ENCODE peak calls at places on chromosomes 6 and 20, in seven cellular contexts. A is left lung; H is astrocyte; R is fibroblast of lung; Q is CD8-positive, alpha-beta T cell; U is psoas muscle; L is endothelial cell of umbilical vein. T is an unnamed sample.

GRCh38 chr6:49966334-49966733 is 2.4 kb upstream of the DEFB114 start:
- DNase-seq in A (no peak), H (no peak), R (no peak), Q (no peak), U (no peak), L (no peak), T (no peak)

GRCh38 chr6:166675736-166676135 is 48.7 kb upstream of the RPS6KA2 start:
- DNase-seq in A (no peak), H (no peak), R (no peak), Q (no peak), U (no peak), L (no peak), T (no peak)

GRCh38 chr20:63742381-63743024 is 2.9 kb downstream of the SLC2A4RG start:
- DNase-seq in A (no peak), H (no peak), R (no peak), Q (no peak), U (peak; percentile 57), L (no peak), T (no peak)

GRCh38 chr20:53003420-53003819 is 31.3 kb downstream of the TSHZ2 start:
- DNase-seq in A (no peak), H (peak; percentile 96), R (no peak), Q (no peak), U (no peak), L (no peak), T (no peak)

GRCh38 chr6:47263268-47263667 is 46.4 kb downstream of the TNFRSF21 start:
- DNase-seq in A (no peak), H (no peak), R (no peak), Q (no peak), U (no peak), L (no peak), T (no peak)

GRCh38 chr6:68951350-68951749 is 316.3 kb downstream of the ADGRB3 start:
- DNase-seq in A (no peak), H (no peak), R (no peak), Q (no peak), U (no peak), L (no peak), T (no peak)

GRCh38 chr6:122610690-122611455 is 668 bp downstream of the PKIB start:
- DNase-seq in A (peak; percentile 56), H (peak; percentile 46), R (peak; percentile 37), Q (no peak), U (peak; percentile 58), L (peak; percentile 40), T (peak; percentile 0)

GRCh38 chr6:140138311-140138994 is 764.0 kb upstream of the CITED2 start:
- DNase-seq in A (no peak), H (no peak), R (no peak), Q (no peak), U (no peak), L (peak; percentile 70), T (no peak)

GRCh38 chr20:58233393-58233792 is 4.9 kb upstream of the ANKRD60 start:
- DNase-seq in A (no peak), H (no peak), R (no peak), Q (no peak), U (no peak), L (no peak), T (no peak)

GRCh38 chr6:72464791-72465691 is 156.8 kb upstream of the KCNQ5 start:
- DNase-seq in A (peak; percentile 38), H (peak; percentile 86), R (peak; percentile 51), Q (no peak), U (no peak), L (no peak), T (no peak)

GRCh38 chr20:9660236-9660868 is 146.0 kb downstream of the LAMP5 start:
- DNase-seq in A (no peak), H (peak; percentile 1), R (peak; percentile 18), Q (no peak), U (no peak), L (peak; percentile 4), T (no peak)

GRCh38 chr20:24954151-24954550 is 5.1 kb downstream of the CST7 start:
- DNase-seq in A (no peak), H (no peak), R (no peak), Q (no peak), U (no peak), L (no peak), T (no peak)

GRCh38 chr6:26269406-26270120 is 95.4 kb upstream of the BTN3A2 start:
- DNase-seq in A (no peak), H (no peak), R (no peak), Q (no peak), U (no peak), L (no peak), T (no peak)

GRCh38 chr6:87393026-87393622 is 14.6 kb upstream of the CFAP206 start:
- DNase-seq in A (no peak), H (peak; percentile 46), R (peak; percentile 78), Q (peak; percentile 13), U (no peak), L (peak; percentile 73), T (peak; percentile 26)

GRCh38 chr20:2942439-2942838 is 69.2 kb downstream of the PTPRA start:
- DNase-seq in A (no peak), H (peak; percentile 44), R (peak; percentile 70), Q (no peak), U (no peak), L (peak; percentile 30), T (no peak)

GRCh38 chr20:2948968-2949367 is 75.7 kb downstream of the PTPRA start:
- DNase-seq in A (no peak), H (no peak), R (no peak), Q (no peak), U (no peak), L (no peak), T (no peak)

GRCh38 chr20:2946988-2947961 is 74.0 kb downstream of the PTPRA start:
- DNase-seq in A (no peak), H (peak; percentile 62), R (peak; percentile 83), Q (no peak), U (no peak), L (no peak), T (no peak)
- H3K4me3 ChIP-seq in A (no peak overlapping the region), H (no peak overlapping the region), R (no peak overlapping the region), Q (no peak overlapping the region), U (no peak overlapping the region), L (no peak overlapping the region), T (no peak overlapping the region)

GRCh38 chr6:8481727-8482126 is 46.4 kb upstream of the SLC35B3 start:
- DNase-seq in A (no peak), H (no peak), R (peak; percentile 17), Q (no peak), U (no peak), L (no peak), T (no peak)
- TF ChIP-seq CTCF in A (no peak), H (no peak), R (peak; percentile 42), Q (no peak), U (no peak), L (no peak), T (no peak)

GRCh38 chr20:32051720-32052089 is 337 bp upstream of the HCK start:
- DNase-seq in A (no peak), H (no peak), R (no peak), Q (no peak), U (no peak), L (no peak), T (no peak)

GRCh38 chr20:32050851-32051556 is 1.0 kb upstream of the HCK start:
- DNase-seq in A (peak; percentile 76), H (no peak), R (no peak), Q (no peak), U (peak; percentile 68), L (no peak), T (peak; percentile 49)

GRCh38 chr20:32052090-32052791 is at the start of gene HCK:
- DNase-seq in A (peak; percentile 72), H (no peak), R (no peak), Q (no peak), U (peak; percentile 69), L (no peak), T (peak; percentile 62)

GRCh38 chr20:32052792-32053362 is 835 bp downstream of the HCK start:
- DNase-seq in A (peak; percentile 87), H (no peak), R (no peak), Q (no peak), U (peak; percentile 83), L (no peak), T (peak; percentile 71)

DNA sequence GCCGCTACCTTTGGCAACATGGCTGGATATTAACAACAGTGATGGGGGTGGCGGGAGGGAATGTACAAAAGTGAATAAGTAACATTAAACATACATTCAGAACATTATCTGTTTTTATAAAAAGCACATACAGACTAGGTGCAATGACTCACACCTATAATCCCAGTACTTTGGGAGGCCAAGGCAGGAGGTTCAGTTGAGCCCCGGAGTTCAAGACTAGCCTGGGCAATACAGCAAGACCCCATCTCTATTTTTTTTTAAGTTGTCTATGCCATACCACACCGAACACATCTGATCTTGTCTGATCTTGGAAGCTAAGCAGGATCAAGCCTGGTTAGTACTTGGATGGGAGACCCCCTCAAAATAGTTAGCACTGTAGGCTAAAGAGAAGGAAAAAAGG is 1.7 kb upstream of the HCK start:
- DNase-seq in A (no peak), H (no peak), R (no peak), Q (no peak), U (no peak), L (no peak), T (no peak)
- H3K27me3 ChIP-seq in A (peaks cover 30% of the 10 kb centered on the region), H (peaks cover 60% of the 10 kb centered on the region), R (peaks cover 42% of the 10 kb centered on the region), Q (peaks cover 25% of the 10 kb centered on the region), U (peaks cover 58% of the 10 kb centered on the region), L (peaks cover 49% of the 10 kb centered on the region), T (no peaks in the 10 kb centered on the region)

GRCh38 chr20:32019156-32019510 is 8.9 kb downstream of the CCM2L start:
- DNase-seq in A (no peak), H (no peak), R (no peak), Q (no peak), U (no peak), L (no peak), T (no peak)
- H3K4me3 ChIP-seq in A (peak overlapping the region; percentile 75), H (no peak overlapping the region), R (no peak overlapping the region), Q (no peak overlapping the region), U (peak overlapping the region; percentile 61), L (no peak overlapping the region), T (no peak overlapping the region)

DNA sequence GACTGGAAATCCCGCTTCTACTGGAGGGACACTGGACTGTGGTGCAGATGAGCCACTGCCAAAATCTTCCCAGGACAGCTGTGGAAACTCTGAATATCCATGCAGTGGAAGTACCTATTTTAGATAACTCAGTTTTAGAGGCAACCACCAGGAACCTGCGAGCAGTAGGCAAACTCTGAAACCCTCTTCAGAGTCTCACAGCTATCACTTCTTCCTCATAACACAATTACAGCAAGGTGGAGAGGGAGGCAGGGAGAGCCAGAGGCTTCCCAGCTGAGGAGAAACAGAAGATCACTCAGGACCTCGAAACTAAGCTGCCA is 322.7 kb upstream of the NT5E start:
- DNase-seq in A (no peak), H (no peak), R (no peak), Q (no peak), U (no peak), L (no peak), T (no peak)
- TF ChIP-seq CTCF in A (no peak), H (no peak), R (no peak), Q (no peak), U (no peak), L (no peak), T (no peak)

GRCh38 chr6:31733734-31734133 is 2.6 kb downstream of the CLIC1 start:
- DNase-seq in A (no peak), H (no peak), R (no peak), Q (no peak), U (no peak), L (no peak), T (no peak)
- H3K27me3 ChIP-seq in A (no peaks in the 10 kb centered on the region), H (no peaks in the 10 kb centered on the region), R (no peaks in the 10 kb centered on the region), Q (no peaks in the 10 kb centered on the region), U (peaks cover 11% of the 10 kb centered on the region), L (no peaks in the 10 kb centered on the region), T (no peaks in the 10 kb centered on the region)

DNA sequence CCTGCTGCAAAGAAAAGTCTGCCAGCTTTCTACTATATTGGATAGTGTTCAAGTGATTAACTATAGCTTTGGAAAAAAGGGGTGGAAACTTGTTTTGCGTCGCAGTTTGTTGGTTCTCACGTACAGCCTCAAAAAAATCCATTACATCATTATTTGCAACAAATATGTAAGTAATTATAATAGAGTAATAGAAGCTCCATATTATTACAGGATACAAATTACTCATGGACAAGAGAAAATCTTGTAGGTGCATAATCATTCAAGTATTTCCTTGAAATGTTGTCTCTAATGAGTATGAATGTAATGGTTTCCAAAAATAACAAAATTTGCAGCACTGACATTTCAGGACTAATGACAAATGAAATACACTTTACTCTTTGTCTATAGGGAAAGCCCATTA is 139.2 kb downstream of the PDSS2 start:
- DNase-seq in A (no peak), H (peak; percentile 65), R (peak; percentile 16), Q (no peak), U (no peak), L (peak; percentile 82), T (no peak)
- H3K4me3 ChIP-seq in A (no peak overlapping the region), H (no peak overlapping the region), R (no peak overlapping the region), Q (no peak overlapping the region), U (no peak overlapping the region), L (no peak overlapping the region), T (no peak overlapping the region)